ENCODE peak calls at places on chromosomes 11 and 22, in six cellular contexts. One of them, this sample, is unnamed.

GRCh38 chr11:85685820-85686459 is at the start of gene CCDC89:
- DNase-seq in pancreas: peak
- DNase-seq in Panc1: no peak
- DNase-seq in cardiac fibroblast: peak
- DNase-seq in AG10803: peak
- DNase-seq in astrocyte of the cerebellum: peak
- DNase-seq in this sample: peak

GRCh38 chr22:25334091-25334490 is 114.7 kb downstream of the CRYBB2 start:
- DNase-seq in pancreas: peak
- DNase-seq in Panc1: peak
- DNase-seq in cardiac fibroblast: peak
- DNase-seq in AG10803: peak
- DNase-seq in astrocyte of the cerebellum: no peak
- DNase-seq in this sample: no peak

GRCh38 chr11:23359297-23359696 is 499.0 kb upstream of the CCDC179 start:
- DNase-seq in pancreas: no peak
- DNase-seq in Panc1: no peak
- DNase-seq in cardiac fibroblast: peak
- DNase-seq in AG10803: peak
- DNase-seq in astrocyte of the cerebellum: peak
- DNase-seq in this sample: peak

GRCh38 chr11:76604652-76605241 is 65.8 kb downstream of the LRRC32 start:
- DNase-seq in pancreas: peak
- DNase-seq in Panc1: no peak
- DNase-seq in cardiac fibroblast: peak
- DNase-seq in AG10803: peak
- DNase-seq in astrocyte of the cerebellum: peak
- DNase-seq in this sample: no peak

GRCh38 chr11:86670179-86670578 is 2.2 kb downstream of the ME3 start:
- DNase-seq in pancreas: no peak
- DNase-seq in Panc1: no peak
- DNase-seq in cardiac fibroblast: peak
- DNase-seq in AG10803: peak
- DNase-seq in astrocyte of the cerebellum: no peak
- DNase-seq in this sample: peak

GRCh38 chr11:353315-353857 is 15.9 kb upstream of the B4GALNT4 start:
- DNase-seq in pancreas: peak
- DNase-seq in Panc1: no peak
- DNase-seq in cardiac fibroblast: peak
- DNase-seq in AG10803: peak
- DNase-seq in astrocyte of the cerebellum: peak
- DNase-seq in this sample: peak

GRCh38 chr11:114233755-114234154 is 62.4 kb upstream of the NNMT start:
- DNase-seq in pancreas: no peak
- DNase-seq in Panc1: no peak
- DNase-seq in cardiac fibroblast: peak
- DNase-seq in AG10803: no peak
- DNase-seq in astrocyte of the cerebellum: no peak
- DNase-seq in this sample: no peak

GRCh38 chr11:94740083-94740974 is 27.8 kb upstream of the AMOTL1 start:
- DNase-seq in pancreas: peak
- DNase-seq in Panc1: no peak
- DNase-seq in cardiac fibroblast: peak
- DNase-seq in AG10803: no peak
- DNase-seq in astrocyte of the cerebellum: no peak
- DNase-seq in this sample: no peak

GRCh38 chr11:30919389-30920172 is 333.4 kb upstream of the MPPED2 start:
- DNase-seq in pancreas: no peak
- DNase-seq in Panc1: no peak
- DNase-seq in cardiac fibroblast: peak
- DNase-seq in AG10803: peak
- DNase-seq in astrocyte of the cerebellum: no peak
- DNase-seq in this sample: no peak

GRCh38 chr11:6799402-6799801 is at the start of gene OR6A2:
- DNase-seq in pancreas: no peak
- DNase-seq in Panc1: no peak
- DNase-seq in cardiac fibroblast: peak
- DNase-seq in AG10803: no peak
- DNase-seq in astrocyte of the cerebellum: no peak
- DNase-seq in this sample: no peak

GRCh38 chr11:77109236-77110019 is 6.8 kb downstream of the OMP start:
- DNase-seq in pancreas: peak
- DNase-seq in Panc1: no peak
- DNase-seq in cardiac fibroblast: peak
- DNase-seq in AG10803: peak
- DNase-seq in astrocyte of the cerebellum: no peak
- DNase-seq in this sample: no peak

GRCh38 chr11:69797737-69798528 is 21.3 kb downstream of the FGF3 start:
- DNase-seq in pancreas: no peak
- DNase-seq in Panc1: no peak
- DNase-seq in cardiac fibroblast: no peak
- DNase-seq in AG10803: no peak
- DNase-seq in astrocyte of the cerebellum: no peak
- DNase-seq in this sample: no peak

DNA sequence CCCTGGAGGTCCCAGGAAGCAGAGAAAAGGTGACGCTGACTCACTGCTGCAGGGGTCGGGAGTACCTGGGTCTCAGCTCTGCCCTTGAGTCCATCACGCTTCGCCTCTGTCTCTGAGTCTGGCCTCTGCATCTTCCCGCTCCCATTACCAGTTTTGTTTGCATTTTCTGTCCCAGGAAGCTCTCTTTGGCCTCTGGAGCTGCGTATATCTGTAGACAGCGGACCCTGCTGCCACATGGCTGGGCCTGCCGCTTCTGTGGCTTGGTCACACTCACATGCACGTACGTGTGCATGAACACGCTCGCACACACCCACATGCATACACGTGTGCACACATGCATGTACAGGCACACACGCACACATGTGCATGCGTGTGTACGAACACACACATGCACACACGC is 20.8 kb upstream of the APOBEC3A start:
- DNase-seq in pancreas: no peak
- DNase-seq in Panc1: no peak
- DNase-seq in cardiac fibroblast: no peak
- DNase-seq in AG10803: no peak
- DNase-seq in astrocyte of the cerebellum: no peak
- DNase-seq in this sample: no peak
- TF ChIP-seq CTCF in pancreas: no peak
- TF ChIP-seq CTCF in Panc1: no peak
- TF ChIP-seq CTCF in cardiac fibroblast: no peak
- TF ChIP-seq CTCF in AG10803: no peak
- TF ChIP-seq CTCF in astrocyte of the cerebellum: no peak
- TF ChIP-seq CTCF in this sample: no peak

GRCh38 chr11:61828379-61828628 is 204 bp downstream of the FADS2 start:
- DNase-seq in pancreas: no peak
- DNase-seq in Panc1: no peak
- DNase-seq in cardiac fibroblast: no peak
- DNase-seq in AG10803: no peak
- DNase-seq in astrocyte of the cerebellum: no peak
- DNase-seq in this sample: no peak

GRCh38 chr11:61829806-61830205 is 1.7 kb downstream of the FADS2 start:
- DNase-seq in pancreas: no peak
- DNase-seq in Panc1: no peak
- DNase-seq in cardiac fibroblast: no peak
- DNase-seq in AG10803: no peak
- DNase-seq in astrocyte of the cerebellum: no peak
- DNase-seq in this sample: no peak

GRCh38 chr11:61828629-61829407 is 718 bp downstream of the FADS2 start:
- DNase-seq in pancreas: peak
- DNase-seq in Panc1: no peak
- DNase-seq in cardiac fibroblast: peak
- DNase-seq in AG10803: peak
- DNase-seq in astrocyte of the cerebellum: no peak
- DNase-seq in this sample: no peak

GRCh38 chr11:61826930-61827572 is 1.0 kb upstream of the FADS2 start:
- DNase-seq in pancreas: no peak
- DNase-seq in Panc1: no peak
- DNase-seq in cardiac fibroblast: no peak
- DNase-seq in AG10803: no peak
- DNase-seq in astrocyte of the cerebellum: no peak
- DNase-seq in this sample: no peak

DNA sequence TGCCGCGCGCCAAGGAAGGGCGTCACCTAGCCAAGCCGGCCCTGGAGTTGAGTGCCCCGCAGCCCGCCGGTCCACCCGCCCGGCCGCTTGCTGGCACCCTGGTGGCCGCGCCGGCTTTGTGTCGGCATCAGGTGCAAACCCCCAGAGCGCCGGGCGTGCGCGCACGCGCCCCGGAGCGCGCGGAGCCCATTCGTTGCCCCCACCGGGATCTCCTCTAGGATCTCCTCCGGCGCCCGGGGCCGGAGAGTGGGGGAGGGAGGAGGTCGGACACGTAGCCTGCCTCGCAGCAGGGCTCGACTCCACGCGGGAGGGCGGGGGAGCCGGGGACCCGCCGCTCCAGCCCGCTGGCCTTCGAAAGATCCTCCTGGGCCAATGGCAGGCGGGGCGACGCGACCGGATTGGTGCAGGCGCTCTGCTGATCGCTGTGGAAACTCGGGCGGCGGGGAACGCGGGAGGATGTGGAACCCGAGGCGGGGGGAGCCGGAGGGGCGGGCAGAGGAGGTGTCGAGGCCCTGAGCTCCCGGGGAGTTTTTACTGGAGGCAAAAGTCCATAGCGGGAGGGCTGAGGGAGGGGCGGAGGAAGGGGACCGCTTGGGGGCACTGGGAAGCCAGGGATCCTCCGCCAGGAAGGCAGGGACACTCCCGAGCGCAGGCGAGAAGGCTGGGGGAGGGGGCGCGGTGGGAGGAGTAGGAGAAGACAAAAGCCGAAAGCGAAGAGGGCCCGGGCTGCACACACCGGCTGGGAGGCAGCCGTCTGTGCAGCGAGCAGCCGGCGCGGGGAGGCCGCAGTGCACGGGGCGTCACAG is at the start of gene FADS2:
- DNase-seq in pancreas: peak
- DNase-seq in Panc1: no peak
- DNase-seq in cardiac fibroblast: peak
- DNase-seq in AG10803: peak
- DNase-seq in astrocyte of the cerebellum: peak
- DNase-seq in this sample: peak
- TF ChIP-seq CTCF in pancreas: no peak
- TF ChIP-seq CTCF in Panc1: no peak
- TF ChIP-seq CTCF in cardiac fibroblast: no peak
- TF ChIP-seq CTCF in AG10803: no peak
- TF ChIP-seq CTCF in astrocyte of the cerebellum: no peak
- TF ChIP-seq CTCF in this sample: no peak

GRCh38 chr11:8807544-8808225 is 103.3 kb upstream of the AKIP1 start:
- DNase-seq in pancreas: no peak
- DNase-seq in Panc1: no peak
- DNase-seq in cardiac fibroblast: peak
- DNase-seq in AG10803: peak
- DNase-seq in astrocyte of the cerebellum: peak
- DNase-seq in this sample: peak

GRCh38 chr11:8808226-8808585 is 102.8 kb upstream of the AKIP1 start:
- DNase-seq in pancreas: no peak
- DNase-seq in Panc1: no peak
- DNase-seq in cardiac fibroblast: no peak
- DNase-seq in AG10803: no peak
- DNase-seq in astrocyte of the cerebellum: no peak
- DNase-seq in this sample: no peak

GRCh38 chr11:8806974-8807373 is 104.0 kb upstream of the AKIP1 start:
- DNase-seq in pancreas: no peak
- DNase-seq in Panc1: no peak
- DNase-seq in cardiac fibroblast: no peak
- DNase-seq in AG10803: no peak
- DNase-seq in astrocyte of the cerebellum: no peak
- DNase-seq in this sample: no peak

GRCh38 chr11:8803973-8804372 is 107.0 kb upstream of the AKIP1 start:
- DNase-seq in pancreas: no peak
- DNase-seq in Panc1: no peak
- DNase-seq in cardiac fibroblast: no peak
- DNase-seq in AG10803: no peak
- DNase-seq in astrocyte of the cerebellum: no peak
- DNase-seq in this sample: no peak

DNA sequence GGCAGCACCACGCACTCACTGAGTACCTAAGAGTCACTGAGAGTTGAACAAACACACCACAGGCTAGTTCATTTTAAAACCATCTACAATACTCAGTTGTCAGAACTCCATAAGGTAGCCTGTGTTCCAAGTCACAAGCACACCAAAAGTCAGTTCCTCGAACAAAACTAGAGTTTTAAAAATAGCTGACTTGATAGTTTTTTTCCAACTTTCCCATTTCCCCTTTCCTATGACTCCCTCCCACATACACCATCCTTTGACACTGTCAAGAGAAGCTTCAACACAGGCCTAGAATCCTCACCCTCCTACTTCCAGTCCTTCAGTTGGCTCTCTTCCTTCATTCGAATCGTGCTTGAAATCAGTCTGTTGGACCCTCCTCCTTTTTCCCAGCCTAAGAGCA is 105.7 kb upstream of the AKIP1 start:
- DNase-seq in pancreas: no peak
- DNase-seq in Panc1: no peak
- DNase-seq in cardiac fibroblast: no peak
- DNase-seq in AG10803: no peak
- DNase-seq in astrocyte of the cerebellum: no peak
- DNase-seq in this sample: no peak
- TF ChIP-seq CTCF in pancreas: no peak
- TF ChIP-seq CTCF in Panc1: no peak
- TF ChIP-seq CTCF in cardiac fibroblast: no peak
- TF ChIP-seq CTCF in AG10803: no peak
- TF ChIP-seq CTCF in astrocyte of the cerebellum: no peak
- TF ChIP-seq CTCF in this sample: no peak

GRCh38 chr22:44957267-44957905 is 52.4 kb downstream of the PHF21B start:
- DNase-seq in pancreas: no peak
- DNase-seq in Panc1: no peak
- DNase-seq in cardiac fibroblast: no peak
- DNase-seq in AG10803: no peak
- DNase-seq in astrocyte of the cerebellum: no peak
- DNase-seq in this sample: no peak
- TF ChIP-seq CTCF in pancreas: no peak
- TF ChIP-seq CTCF in Panc1: no peak
- TF ChIP-seq CTCF in cardiac fibroblast: no peak
- TF ChIP-seq CTCF in AG10803: peak
- TF ChIP-seq CTCF in astrocyte of the cerebellum: peak
- TF ChIP-seq CTCF in this sample: peak

DNA sequence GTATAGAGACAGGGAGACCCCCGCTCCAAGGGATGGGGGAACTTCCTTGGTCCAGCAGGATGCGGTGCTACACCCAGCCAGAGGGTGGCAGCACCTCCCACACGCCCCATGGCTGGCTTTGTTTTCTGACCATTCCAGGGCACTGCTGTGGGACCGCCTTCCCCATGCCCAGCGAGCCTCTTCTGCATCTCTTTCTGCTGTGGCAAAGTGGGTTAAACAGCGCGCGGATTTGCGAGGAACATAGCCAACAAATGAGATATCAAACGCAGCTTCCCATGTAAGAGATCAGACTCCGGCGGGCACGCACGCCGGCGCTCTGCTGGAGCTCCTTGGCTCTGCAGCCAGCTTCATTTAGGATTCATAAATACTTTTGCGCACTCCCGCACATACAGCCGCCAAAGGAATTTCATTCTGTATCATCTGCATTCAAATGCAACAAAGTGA is 485.8 kb upstream of the CADM1 start:
- DNase-seq in pancreas: no peak
- DNase-seq in Panc1: no peak
- DNase-seq in cardiac fibroblast: no peak
- DNase-seq in AG10803: no peak
- DNase-seq in astrocyte of the cerebellum: no peak
- DNase-seq in this sample: no peak
- TF ChIP-seq CTCF in pancreas: no peak
- TF ChIP-seq CTCF in Panc1: peak
- TF ChIP-seq CTCF in cardiac fibroblast: peak
- TF ChIP-seq CTCF in AG10803: peak
- TF ChIP-seq CTCF in astrocyte of the cerebellum: peak
- TF ChIP-seq CTCF in this sample: peak

This sample was measured in AG09309.